ENCODE peak calls at places on chromosomes 11 and 22, in six cellular contexts. B is fibroblast of lung, K is globus pallidus, U is putamen, P is amniotic stem cell, C is GM12865. I is an unnamed sample.

GRCh38 chr11:67006029-67006884 is 16.7 kb upstream of the SYT12 start:
- DNase-seq in P (no peak), B (peak; percentile 18), K (peak; percentile 11), C (peak; percentile 62), U (peak; percentile 55), I (no peak)

GRCh38 chr11:8221025-8221723 is 42.5 kb downstream of the LMO1 start:
- DNase-seq in C (no peak), K (no peak), B (no peak), U (no peak), P (no peak), I (no peak)

GRCh38 chr11:15698855-15699254 is 584.1 kb downstream of the INSC start:
- DNase-seq in P (no peak), U (no peak), C (no peak), B (no peak), K (no peak), I (no peak)

GRCh38 chr22:33210129-33210784 is 152.1 kb upstream of the SYN3 start:
- DNase-seq in B (peak; percentile 5), K (peak; percentile 15), P (peak; percentile 14), U (no peak), C (peak; percentile 74), I (no peak)

GRCh38 chr22:43262990-43263644 is 76.2 kb upstream of the TTLL12 start:
- DNase-seq in P (no peak), C (peak; percentile 69), U (no peak), B (no peak), K (no peak), I (no peak)

GRCh38 chr22:43829448-43829821 is 17.3 kb upstream of the EFCAB6 start:
- DNase-seq in C (no peak), B (peak; percentile 53), P (no peak), U (no peak), K (no peak), I (no peak)

GRCh38 chr11:96263361-96263763 is 79.6 kb downstream of the MAML2 start:
- DNase-seq in K (no peak), U (no peak), P (peak; percentile 44), B (peak; percentile 80), C (no peak), I (no peak)

GRCh38 chr11:105224859-105225258 is 85.3 kb upstream of the CARD18 start:
- DNase-seq in C (no peak), U (no peak), B (no peak), K (no peak), P (no peak), I (no peak)

GRCh38 chr11:116613201-116613910 is 159.4 kb downstream of the BUD13 start:
- DNase-seq in U (no peak), C (no peak), K (no peak), B (no peak), P (no peak), I (no peak)

GRCh38 chr11:73283316-73284035 is 11.3 kb downstream of the P2RY6 start:
- DNase-seq in B (no peak), C (no peak), K (no peak), P (no peak), U (no peak), I (no peak)